ENCODE peak calls at places on chromosomes 4 and X, in ten cellular contexts. One of them, this sample, is unnamed.

GRCh38 chrX:118226060-118226428 is 109.4 kb upstream of the KLHL13 start:
- DNase-seq in IMR-90: no peak
- DNase-seq in ovary: no peak
- DNase-seq in upper lobe of left lung: no peak
- DNase-seq in HCT116: no peak
- DNase-seq in K562: peak; percentile 12
- DNase-seq in body of pancreas: no peak
- DNase-seq in tibial nerve: no peak
- DNase-seq in A549: peak; percentile 4
- DNase-seq in right lobe of liver: no peak
- DNase-seq in this sample: no peak

GRCh38 chrX:150196300-150196699 is 166.8 kb upstream of the MAMLD1 start:
- DNase-seq in IMR-90: no peak
- DNase-seq in ovary: no peak
- DNase-seq in upper lobe of left lung: no peak
- DNase-seq in HCT116: no peak
- DNase-seq in K562: no peak
- DNase-seq in body of pancreas: no peak
- DNase-seq in tibial nerve: no peak
- DNase-seq in A549: no peak
- DNase-seq in right lobe of liver: no peak
- DNase-seq in this sample: no peak

GRCh38 chr4:8589831-8590545 is 2.6 kb upstream of the CPZ start:
- DNase-seq in IMR-90: peak; percentile 40
- DNase-seq in ovary: peak; percentile 52
- DNase-seq in upper lobe of left lung: no peak
- DNase-seq in HCT116: no peak
- DNase-seq in K562: no peak
- DNase-seq in body of pancreas: no peak
- DNase-seq in tibial nerve: no peak
- DNase-seq in A549: no peak
- DNase-seq in right lobe of liver: peak; percentile 2
- DNase-seq in this sample: peak; percentile 28

GRCh38 chrX:138756234-138756633 is 44.7 kb upstream of the FGF13 start:
- DNase-seq in IMR-90: no peak
- DNase-seq in ovary: peak; percentile 44
- DNase-seq in upper lobe of left lung: no peak
- DNase-seq in HCT116: no peak
- DNase-seq in K562: peak; percentile 8
- DNase-seq in body of pancreas: peak; percentile 10
- DNase-seq in tibial nerve: no peak
- DNase-seq in A549: peak; percentile 11
- DNase-seq in right lobe of liver: peak; percentile 15
- DNase-seq in this sample: peak; percentile 26

GRCh38 chrX:53494427-53494826 is 60.3 kb upstream of the HSD17B10 start:
- DNase-seq in IMR-90: peak; percentile 29
- DNase-seq in ovary: no peak
- DNase-seq in upper lobe of left lung: no peak
- DNase-seq in HCT116: no peak
- DNase-seq in K562: no peak
- DNase-seq in body of pancreas: peak; percentile 18
- DNase-seq in tibial nerve: no peak
- DNase-seq in A549: no peak
- DNase-seq in right lobe of liver: no peak
- DNase-seq in this sample: no peak

GRCh38 chrX:12779534-12779933 is 11.7 kb upstream of the PRPS2 start:
- DNase-seq in IMR-90: no peak
- DNase-seq in ovary: no peak
- DNase-seq in upper lobe of left lung: no peak
- DNase-seq in HCT116: no peak
- DNase-seq in K562: no peak
- DNase-seq in body of pancreas: peak; percentile 50
- DNase-seq in tibial nerve: no peak
- DNase-seq in A549: peak; percentile 61
- DNase-seq in right lobe of liver: no peak
- DNase-seq in this sample: no peak

GRCh38 chr4:11424000-11424399 is 4.7 kb downstream of the HS3ST1 start:
- DNase-seq in IMR-90: peak; percentile 4
- DNase-seq in ovary: peak; percentile 83
- DNase-seq in upper lobe of left lung: no peak
- DNase-seq in HCT116: no peak
- DNase-seq in K562: peak; percentile 28
- DNase-seq in body of pancreas: no peak
- DNase-seq in tibial nerve: no peak
- DNase-seq in A549: peak; percentile 28
- DNase-seq in right lobe of liver: no peak
- DNase-seq in this sample: peak; percentile 58

GRCh38 chr4:187929024-187929423 is 66.5 kb upstream of the ZFP42 start:
- DNase-seq in IMR-90: no peak
- DNase-seq in ovary: no peak
- DNase-seq in upper lobe of left lung: no peak
- DNase-seq in HCT116: peak; percentile 33
- DNase-seq in K562: no peak
- DNase-seq in body of pancreas: no peak
- DNase-seq in tibial nerve: no peak
- DNase-seq in A549: peak; percentile 10
- DNase-seq in right lobe of liver: no peak
- DNase-seq in this sample: no peak

GRCh38 chrX:105744946-105745345 is 77.4 kb upstream of the NRK start:
- DNase-seq in IMR-90: no peak
- DNase-seq in ovary: no peak
- DNase-seq in upper lobe of left lung: no peak
- DNase-seq in HCT116: no peak
- DNase-seq in K562: no peak
- DNase-seq in body of pancreas: no peak
- DNase-seq in tibial nerve: no peak
- DNase-seq in A549: no peak
- DNase-seq in right lobe of liver: no peak
- DNase-seq in this sample: no peak
- TF ChIP-seq POLR2A in IMR-90: no peak
- TF ChIP-seq POLR2A in ovary: no peak
- TF ChIP-seq POLR2A in upper lobe of left lung: no peak
- TF ChIP-seq POLR2A in HCT116: no peak
- TF ChIP-seq POLR2A in K562: no peak
- TF ChIP-seq POLR2A in body of pancreas: no peak
- TF ChIP-seq POLR2A in tibial nerve: no peak
- TF ChIP-seq POLR2A in A549: no peak
- TF ChIP-seq POLR2A in right lobe of liver: no peak
- TF ChIP-seq POLR2A in this sample: no peak

DNA sequence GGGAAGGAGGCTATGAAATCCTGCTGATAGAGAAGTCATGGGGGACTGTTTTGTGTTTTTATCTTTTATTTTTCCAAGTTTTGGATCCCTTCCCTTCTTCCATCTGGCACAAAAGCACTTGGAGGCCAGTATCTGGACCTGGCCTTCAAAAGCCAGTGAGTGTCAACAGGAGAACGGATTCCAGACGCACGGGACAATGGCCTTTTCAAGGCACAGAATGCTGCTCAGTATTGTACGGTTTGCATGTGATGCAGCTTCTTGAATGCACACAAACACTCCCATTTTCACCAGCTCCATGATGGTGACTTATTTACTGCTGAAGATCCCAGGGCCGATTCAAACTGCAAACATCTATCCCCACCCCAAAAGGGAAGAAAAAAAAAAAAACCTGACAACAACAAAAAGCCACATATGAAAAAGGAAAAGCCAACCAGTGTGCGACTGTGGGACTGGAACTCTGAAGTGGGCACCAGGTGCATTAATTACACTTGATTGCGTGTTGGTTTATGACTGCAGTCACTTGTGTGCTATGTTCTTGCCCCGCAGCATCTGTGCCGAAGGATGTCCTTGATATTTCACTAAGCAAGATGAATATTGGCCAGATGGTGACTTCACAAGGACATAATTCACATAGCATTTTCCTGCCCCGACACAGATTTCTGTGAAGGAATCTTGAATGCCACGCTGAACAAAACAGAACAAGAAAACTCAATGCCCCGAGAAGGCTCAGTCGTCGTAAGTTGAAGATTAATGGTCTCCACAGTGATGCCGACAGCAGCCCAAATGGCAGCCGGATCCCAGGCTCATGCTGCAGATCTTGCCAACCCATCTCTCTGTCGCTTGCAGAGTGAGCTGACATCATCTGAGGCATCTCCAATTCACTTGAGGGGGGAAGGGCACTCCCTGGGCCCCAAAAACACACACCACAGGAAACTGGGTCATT is 145.7 kb downstream of the CPEB2 start:
- DNase-seq in IMR-90: no peak
- DNase-seq in ovary: no peak
- DNase-seq in upper lobe of left lung: no peak
- DNase-seq in HCT116: no peak
- DNase-seq in K562: no peak
- DNase-seq in body of pancreas: no peak
- DNase-seq in tibial nerve: no peak
- DNase-seq in A549: no peak
- DNase-seq in right lobe of liver: no peak
- DNase-seq in this sample: no peak
- TF ChIP-seq CTCF in IMR-90: no peak
- TF ChIP-seq CTCF in ovary: no peak
- TF ChIP-seq CTCF in upper lobe of left lung: no peak
- TF ChIP-seq CTCF in HCT116: no peak
- TF ChIP-seq CTCF in K562: no peak
- TF ChIP-seq CTCF in body of pancreas: no peak
- TF ChIP-seq CTCF in tibial nerve: no peak
- TF ChIP-seq CTCF in A549: no peak
- TF ChIP-seq CTCF in right lobe of liver: no peak
- TF ChIP-seq CTCF in this sample: no peak

GRCh38 chr4:150123982-150124670 is 45.9 kb downstream of the DCLK2 start:
- DNase-seq in IMR-90: no peak
- DNase-seq in ovary: no peak
- DNase-seq in upper lobe of left lung: no peak
- DNase-seq in HCT116: no peak
- DNase-seq in K562: no peak
- DNase-seq in body of pancreas: no peak
- DNase-seq in tibial nerve: no peak
- DNase-seq in A549: no peak
- DNase-seq in right lobe of liver: no peak
- DNase-seq in this sample: no peak

GRCh38 chr4:150126201-150126879 is 48.1 kb downstream of the DCLK2 start:
- DNase-seq in IMR-90: peak; percentile 68
- DNase-seq in ovary: no peak
- DNase-seq in upper lobe of left lung: no peak
- DNase-seq in HCT116: no peak
- DNase-seq in K562: no peak
- DNase-seq in body of pancreas: no peak
- DNase-seq in tibial nerve: no peak
- DNase-seq in A549: no peak
- DNase-seq in right lobe of liver: no peak
- DNase-seq in this sample: no peak

GRCh38 chr4:150130953-150131352 is 52.7 kb downstream of the DCLK2 start:
- DNase-seq in IMR-90: peak; percentile 83
- DNase-seq in ovary: no peak
- DNase-seq in upper lobe of left lung: no peak
- DNase-seq in HCT116: no peak
- DNase-seq in K562: no peak
- DNase-seq in body of pancreas: no peak
- DNase-seq in tibial nerve: no peak
- DNase-seq in A549: no peak
- DNase-seq in right lobe of liver: no peak
- DNase-seq in this sample: no peak

GRCh38 chr4:150126880-150127236 is 48.6 kb downstream of the DCLK2 start:
- DNase-seq in IMR-90: peak; percentile 75
- DNase-seq in ovary: no peak
- DNase-seq in upper lobe of left lung: no peak
- DNase-seq in HCT116: no peak
- DNase-seq in K562: no peak
- DNase-seq in body of pancreas: no peak
- DNase-seq in tibial nerve: no peak
- DNase-seq in A549: no peak
- DNase-seq in right lobe of liver: no peak
- DNase-seq in this sample: no peak

GRCh38 chr4:150127757-150128156 is 49.5 kb downstream of the DCLK2 start:
- DNase-seq in IMR-90: peak; percentile 68
- DNase-seq in ovary: no peak
- DNase-seq in upper lobe of left lung: no peak
- DNase-seq in HCT116: no peak
- DNase-seq in K562: no peak
- DNase-seq in body of pancreas: no peak
- DNase-seq in tibial nerve: no peak
- DNase-seq in A549: no peak
- DNase-seq in right lobe of liver: no peak
- DNase-seq in this sample: no peak
- H3K4me1 ChIP-seq in IMR-90: peaks cover 9% of the 10 kb centered on the region
- H3K4me1 ChIP-seq in ovary: no peaks in the 10 kb centered on the region
- H3K4me1 ChIP-seq in upper lobe of left lung: peaks cover 10% of the 10 kb centered on the region
- H3K4me1 ChIP-seq in HCT116: peaks cover 9% of the 10 kb centered on the region
- H3K4me1 ChIP-seq in K562: no peaks in the 10 kb centered on the region
- H3K4me1 ChIP-seq in body of pancreas: peaks cover 8% of the 10 kb centered on the region
- H3K4me1 ChIP-seq in tibial nerve: peaks cover 13% of the 10 kb centered on the region
- H3K4me1 ChIP-seq in A549: peaks cover 84% of the 10 kb centered on the region
- H3K4me1 ChIP-seq in right lobe of liver: no peaks in the 10 kb centered on the region
- H3K4me1 ChIP-seq in this sample: no peaks in the 10 kb centered on the region

DNA sequence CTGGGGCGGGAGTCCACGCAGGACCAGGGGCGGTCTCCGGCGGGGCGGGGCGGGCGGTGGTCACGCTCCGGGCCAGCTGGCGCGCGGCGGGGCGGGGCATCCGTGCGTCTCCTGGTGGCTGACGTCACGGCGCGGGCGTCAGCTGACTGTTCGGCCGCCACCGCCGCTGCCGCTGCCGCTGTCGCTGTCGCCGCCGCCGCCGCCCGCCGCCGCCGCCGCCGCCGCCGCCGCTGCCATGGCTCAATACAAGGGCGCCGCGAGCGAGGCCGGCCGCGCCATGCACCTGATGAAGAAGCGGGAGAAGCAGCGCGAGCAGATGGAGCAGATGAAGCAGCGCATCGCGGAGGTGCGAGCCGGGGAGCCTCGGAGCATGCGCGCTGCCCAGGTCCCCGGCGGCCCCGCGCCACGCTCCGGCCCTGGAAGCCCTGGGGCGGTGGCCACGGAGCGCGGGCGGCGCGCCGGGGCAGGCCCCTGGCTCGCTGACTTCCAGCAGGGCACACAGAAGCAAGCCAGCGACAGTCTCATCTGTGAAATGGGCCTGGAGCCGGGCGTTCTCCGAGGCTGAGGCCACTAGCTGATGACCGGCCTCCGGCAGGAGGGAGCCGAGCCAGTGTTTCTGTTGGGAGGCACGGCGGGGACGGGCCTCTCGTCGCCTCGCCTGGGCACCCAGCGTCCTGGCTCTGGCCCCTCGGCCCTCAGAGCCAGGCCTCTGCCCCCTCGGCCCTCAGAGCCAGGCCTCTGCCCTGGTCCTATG is at the start of gene FAM50A:
- DNase-seq in IMR-90: peak; percentile 42
- DNase-seq in ovary: peak; percentile 85
- DNase-seq in upper lobe of left lung: peak; percentile 82
- DNase-seq in HCT116: no peak
- DNase-seq in K562: peak; percentile 88
- DNase-seq in body of pancreas: peak; percentile 86
- DNase-seq in tibial nerve: peak; percentile 71
- DNase-seq in A549: peak; percentile 54
- DNase-seq in right lobe of liver: peak; percentile 83
- DNase-seq in this sample: peak; percentile 89
- TF ChIP-seq POLR2A in IMR-90: no peak
- TF ChIP-seq POLR2A in ovary: peak; percentile 50
- TF ChIP-seq POLR2A in upper lobe of left lung: no peak
- TF ChIP-seq POLR2A in HCT116: no peak
- TF ChIP-seq POLR2A in K562: no peak
- TF ChIP-seq POLR2A in body of pancreas: no peak
- TF ChIP-seq POLR2A in tibial nerve: peak; percentile 41
- TF ChIP-seq POLR2A in A549: peak; percentile 29
- TF ChIP-seq POLR2A in right lobe of liver: peak; percentile 37
- TF ChIP-seq POLR2A in this sample: no peak